ENCODE peak calls at places on chromosomes 13 and 19, in nine cellular contexts. B is suprapubic skin, P is HFFc6, R is transverse colon, T is colonic mucosa, M is PC-3, K is ovary, J is fibroblast of lung, E is omental fat pad. D is an unnamed sample.

GRCh38 chr13:111241862-111242261 is 78.6 kb upstream of the TEX29 start:
- DNase-seq in K (no peak), P (no peak), R (no peak), J (no peak), M (no peak), T (no peak), E (no peak), B (no peak), D (no peak)

GRCh38 chr19:53994811-53995210 is 3.4 kb downstream of the CACNG6 start:
- DNase-seq in K (no peak), P (no peak), T (no peak), R (no peak), B (no peak), E (no peak), M (peak; percentile 20), J (no peak), D (no peak)

GRCh38 chr13:99749627-99750026 is 221.9 kb downstream of the ZIC5 start:
- DNase-seq in K (no peak), T (no peak), J (no peak), P (no peak), B (no peak), R (no peak), E (no peak), M (no peak), D (no peak)

GRCh38 chr13:24709186-24709913 is 29.1 kb downstream of the ATP12A start:
- DNase-seq in B (no peak), R (peak; percentile 20), P (no peak), K (no peak), T (no peak), M (no peak), E (no peak), J (no peak), D (peak; percentile 41)

GRCh38 chr13:76852991-76853390 is 33.2 kb downstream of the KCTD12 start:
- DNase-seq in P (peak; percentile 5), T (no peak), K (no peak), R (no peak), B (no peak), E (no peak), M (peak; percentile 82), J (peak; percentile 66), D (no peak)

GRCh38 chr19:36489920-36490415 is 607 bp upstream of the ZNF566 start:
- DNase-seq in R (peak; percentile 83), P (peak; percentile 91), J (peak; percentile 96), K (peak; percentile 81), E (peak; percentile 38), B (peak; percentile 81), M (peak; percentile 82), T (peak; percentile 85), D (peak; percentile 63)

GRCh38 chr13:108834193-108834592 is 204.8 kb downstream of the MYO16 start:
- DNase-seq in R (no peak), B (no peak), M (peak; percentile 2), K (no peak), P (peak; percentile 24), J (no peak), E (no peak), T (no peak), D (no peak)

GRCh38 chr19:57282011-57282636 is 1.8 kb downstream of the ZNF460 start:
- DNase-seq in R (no peak), P (no peak), B (no peak), T (no peak), E (no peak), M (peak; percentile 62), K (no peak), J (no peak), D (no peak)

GRCh38 chr19:53634768-53635167 is 3.0 kb downstream of the DPRX start:
- DNase-seq in P (no peak), K (no peak), R (no peak), T (no peak), M (no peak), E (no peak), B (no peak), J (no peak), D (no peak)

DNA sequence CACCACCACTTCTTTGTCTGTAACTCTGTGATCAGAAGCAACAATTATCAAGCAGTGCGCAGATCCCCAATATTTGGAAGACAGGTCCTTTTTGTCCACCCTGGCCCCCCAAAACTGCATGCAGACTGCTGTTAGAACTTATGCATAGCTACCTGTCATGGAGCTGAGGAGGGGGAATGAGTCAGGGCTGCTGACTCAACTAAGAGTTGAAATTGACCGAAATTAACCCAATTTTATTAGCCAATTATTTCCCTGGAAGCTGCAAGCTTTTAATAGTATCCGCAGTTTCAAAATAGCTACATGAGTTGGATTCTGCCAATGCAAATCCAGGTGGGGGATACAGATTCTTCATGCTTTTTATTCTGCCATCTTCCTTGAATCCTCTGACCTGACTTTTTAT is 14.0 kb upstream of the ZNF491 start:
- DNase-seq in B (no peak), T (no peak), E (no peak), R (no peak), J (no peak), M (no peak), K (no peak), P (no peak), D (no peak)
- TF ChIP-seq CTCF in B (no peak), T (no peak), E (no peak), R (no peak), J (no peak), M (no peak), K (no peak), P (no peak), D (no peak)

DNA sequence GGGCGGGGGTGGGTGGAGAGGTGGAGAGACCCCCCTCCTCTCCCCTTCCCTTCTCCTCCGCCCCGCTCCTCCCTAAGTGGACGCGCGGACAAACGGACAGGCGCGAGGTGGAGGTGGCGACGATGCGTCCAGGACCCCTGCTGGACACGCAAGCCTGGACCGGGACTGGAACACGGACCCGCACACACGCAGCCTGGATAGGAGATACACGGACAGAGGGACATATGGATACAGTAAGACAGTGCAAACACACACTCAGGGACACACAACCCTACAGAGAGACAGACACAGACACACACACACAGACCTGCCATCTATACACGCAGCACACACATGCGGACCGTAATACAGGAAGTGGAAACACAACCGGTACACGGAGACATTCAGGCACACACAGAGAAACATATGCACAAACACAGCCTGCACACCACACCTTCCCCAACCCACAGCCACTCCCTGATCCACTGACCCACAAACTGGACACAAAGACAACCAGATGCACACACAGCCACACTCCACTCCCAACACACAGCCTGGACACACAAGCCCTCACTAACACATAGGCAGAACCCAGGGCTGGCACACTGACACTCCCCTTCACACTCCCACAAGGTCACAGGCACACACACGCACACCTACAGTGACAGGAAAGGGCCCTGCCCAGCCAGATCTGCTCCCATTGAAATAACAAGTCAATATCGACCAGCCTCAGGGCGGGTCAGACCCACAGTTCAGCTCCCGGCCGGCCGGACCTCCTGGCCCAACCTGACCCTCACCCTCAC is 696 bp upstream of the ERFL start:
- DNase-seq in T (peak; percentile 47), J (no peak), R (peak; percentile 55), B (no peak), E (no peak), K (no peak), M (no peak), P (no peak), D (peak; percentile 20)
- TF ChIP-seq CTCF in T (no peak), J (no peak), R (no peak), B (no peak), E (no peak), K (no peak), M (no peak), P (no peak), D (no peak)

GRCh38 chr13:40563350-40564125 is 102.9 kb downstream of the FOXO1 start:
- DNase-seq in E (no peak), J (peak; percentile 58), T (no peak), K (no peak), B (no peak), M (no peak), P (no peak), R (no peak), D (no peak)

GRCh38 chr13:40562975-40563349 is 103.5 kb downstream of the FOXO1 start:
- DNase-seq in P (no peak), J (no peak), B (no peak), T (no peak), R (no peak), M (no peak), E (no peak), K (no peak), D (no peak)

GRCh38 chr13:40565282-40566148 is 100.9 kb downstream of the FOXO1 start:
- DNase-seq in J (no peak), T (no peak), P (no peak), B (no peak), M (no peak), E (no peak), R (no peak), K (no peak), D (no peak)

GRCh38 chr13:40566811-40567210 is 99.6 kb downstream of the FOXO1 start:
- DNase-seq in R (no peak), J (no peak), B (no peak), E (no peak), T (no peak), M (no peak), P (no peak), K (no peak), D (no peak)

DNA sequence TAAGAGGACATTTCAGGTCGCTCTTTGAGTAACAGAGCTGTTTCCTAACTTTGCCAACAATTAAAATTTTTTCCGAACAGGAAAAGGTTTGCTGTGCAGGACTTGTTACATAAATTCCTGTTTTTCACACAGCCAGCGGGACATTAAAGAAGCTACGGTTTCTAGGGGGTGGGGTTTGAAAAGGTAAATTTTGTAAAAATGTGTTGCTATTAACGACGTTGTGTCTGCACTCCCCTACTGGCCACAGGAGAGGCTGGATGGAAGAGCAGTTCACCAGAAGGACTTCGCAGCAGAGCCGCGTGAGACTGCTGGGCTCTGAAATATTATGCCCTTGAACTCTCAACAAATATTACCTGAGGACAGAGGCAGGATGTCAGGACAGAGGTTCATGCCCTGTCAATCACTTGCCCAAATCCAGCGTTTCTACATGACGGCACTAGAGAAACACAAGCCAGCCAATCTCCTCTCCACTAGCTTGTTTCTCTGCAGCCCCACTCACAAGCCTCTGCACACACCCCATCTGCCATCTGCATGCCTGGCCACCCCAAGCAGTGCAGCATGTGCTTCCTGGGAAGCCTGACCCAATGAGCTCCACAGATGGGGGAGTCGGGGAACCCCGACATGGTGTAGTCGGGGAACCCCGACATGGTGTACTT is 102.0 kb downstream of the FOXO1 start:
- DNase-seq in M (no peak), J (no peak), B (no peak), R (no peak), T (no peak), P (no peak), E (no peak), K (no peak), D (no peak)
- TF ChIP-seq CTCF in M (no peak), J (no peak), B (no peak), R (no peak), T (no peak), P (no peak), E (no peak), K (peak; percentile 23), D (no peak)

DNA sequence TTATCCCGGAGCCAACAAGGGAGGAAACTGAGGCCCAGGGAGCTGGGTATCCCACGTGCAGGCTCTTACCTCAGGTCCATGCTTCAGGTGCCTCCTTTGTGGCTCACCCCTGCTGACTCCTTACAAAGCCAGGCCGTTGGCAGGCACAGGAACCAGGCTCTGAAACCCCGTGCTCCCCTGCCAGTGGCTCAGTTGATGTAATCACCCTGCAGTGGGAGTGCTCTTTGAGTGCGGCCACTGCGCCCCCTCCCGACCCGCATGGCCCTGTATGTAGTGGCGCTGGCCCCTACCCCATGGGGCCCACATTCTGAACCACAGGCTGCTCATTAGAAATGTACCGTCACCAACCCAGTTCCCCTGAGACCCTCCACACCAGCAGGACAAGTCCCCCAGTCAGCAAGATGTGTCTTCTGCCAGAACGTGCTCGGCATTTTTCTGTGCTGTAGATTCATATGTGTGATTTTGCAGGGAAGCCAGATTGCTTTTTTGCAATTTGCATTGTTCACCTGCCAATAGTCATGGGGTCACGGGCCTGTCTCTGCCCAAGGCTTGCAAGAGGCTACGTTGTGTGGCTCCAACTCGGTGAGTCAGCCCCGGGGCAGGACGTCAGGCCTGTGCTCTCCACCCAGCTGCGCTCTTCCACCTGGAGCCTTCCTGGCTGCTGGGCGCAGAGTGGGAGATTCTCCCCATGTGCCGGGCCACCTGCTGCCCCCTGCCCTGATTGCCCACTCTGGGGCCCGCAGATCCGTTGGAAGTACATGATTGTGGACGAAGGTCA is 60.3 kb downstream of the SMARCA4 start:
- DNase-seq in T (no peak), E (no peak), B (no peak), M (no peak), R (no peak), P (no peak), K (no peak), J (no peak), D (no peak)
- TF ChIP-seq CTCF in T (no peak), E (no peak), B (no peak), M (no peak), R (no peak), P (no peak), K (no peak), J (no peak), D (no peak)